ENCODE peak calls at places on chromosomes 5 and 9, in four cellular contexts. S is stomach, C is uterus, R is adrenal gland. D is an unnamed sample.
A peak's percentile ranks its signal among the peaks of the same experiment; 100 is the strongest.

GRCh38 chr5:171581756-171582155 is 162.3 kb downstream of the FGF18 start:
- DNase-seq in S (no peak), C (no peak), R (no peak), D (no peak)

GRCh38 chr9:87382902-87383301 is 114.8 kb upstream of the DAPK1 start:
- DNase-seq in S (no peak), C (no peak), R (peak; percentile 54), D (no peak)

GRCh38 chr9:103397868-103398600 is 402.9 kb downstream of the CYLC2 start:
- DNase-seq in S (peak; percentile 27), C (no peak), R (peak; percentile 80), D (no peak)

GRCh38 chr5:115624994-115625393 is 842 bp downstream of the TMED7 start:
- DNase-seq in S (no peak), C (no peak), R (no peak), D (no peak)

GRCh38 chr5:166347051-166347450 is 1944.4 kb upstream of the WWC1 start:
- DNase-seq in S (no peak), C (no peak), R (no peak), D (no peak)

GRCh38 chr9:5178126-5178805 is 7.2 kb downstream of the INSL6 start:
- DNase-seq in S (no peak), C (no peak), R (no peak), D (no peak)

GRCh38 chr5:94707359-94707758 is 88.9 kb downstream of the SLF1 start:
- DNase-seq in S (no peak), C (no peak), R (no peak), D (no peak)

GRCh38 chr9:86488794-86489193 is 134.6 kb upstream of the TUT7 start:
- DNase-seq in S (no peak), C (no peak), R (no peak), D (no peak)

GRCh38 chr5:149745-150450 is 41.4 kb upstream of the LRRC14B start:
- DNase-seq in S (no peak), C (no peak), R (no peak), D (no peak)

GRCh38 chr5:58198330-58198729 is 261.6 kb downstream of the PLK2 start:
- DNase-seq in S (no peak), C (no peak), R (no peak), D (no peak)

GRCh38 chr9:130183133-130183762 is 11.0 kb downstream of the NCS1 start:
- DNase-seq in S (no peak), C (peak; percentile 44), R (peak; percentile 83), D (no peak)

GRCh38 chr9:70987986-70988385 is 133.4 kb downstream of the TRPM3 start:
- DNase-seq in S (no peak), C (no peak), R (no peak), D (no peak)

GRCh38 chr9:112032733-112033132 is 136.1 kb downstream of the UGCG start:
- DNase-seq in S (no peak), C (no peak), R (no peak), D (no peak)

GRCh38 chr5:142280066-142281011 is 44.5 kb downstream of the SPRY4 start:
- DNase-seq in S (no peak), C (peak; percentile 35), R (peak; percentile 88), D (no peak)

GRCh38 chr5:73031839-73032238 is 76.0 kb downstream of the FCHO2 start:
- DNase-seq in S (peak; percentile 30), C (no peak), R (no peak), D (no peak)

GRCh38 chr5:180353226-180353962 is at the start of gene GFPT2:
- DNase-seq in S (peak; percentile 71), C (peak; percentile 92), R (peak; percentile 84), D (peak; percentile 93)

GRCh38 chr9:106639873-106640568 is 222.9 kb upstream of the ZNF462 start:
- DNase-seq in S (no peak), C (no peak), R (no peak), D (no peak)

GRCh38 chr5:151795426-151795825 is 23.7 kb downstream of the G3BP1 start:
- DNase-seq in S (no peak), C (no peak), R (no peak), D (no peak)

GRCh38 chr9:36928670-36929349 is 105.3 kb downstream of the PAX5 start:
- DNase-seq in S (no peak), C (no peak), R (no peak), D (no peak)

GRCh38 chr9:37730256-37730655 is 23.3 kb upstream of the TRMT10B start:
- DNase-seq in S (no peak), C (no peak), R (no peak), D (no peak)

GRCh38 chr5:79858097-79858723 is 132.9 kb downstream of the MTX3 start:
- DNase-seq in S (peak; percentile 81), C (peak; percentile 80), R (peak; percentile 88), D (peak; percentile 84)

GRCh38 chr9:110531776-110532175 is 47.8 kb downstream of the SVEP1 start:
- DNase-seq in S (no peak), C (no peak), R (no peak), D (no peak)

GRCh38 chr5:172699999-172700685 is 59.1 kb downstream of the NEURL1B start:
- DNase-seq in S (no peak), C (no peak), R (no peak), D (peak; percentile 64)

GRCh38 chr5:172695431-172696054 is 54.5 kb downstream of the NEURL1B start:
- DNase-seq in S (no peak), C (no peak), R (no peak), D (peak; percentile 70)

GRCh38 chr5:172699423-172699822 is 58.4 kb downstream of the NEURL1B start:
- DNase-seq in S (no peak), C (no peak), R (no peak), D (no peak)

GRCh38 chr5:172696171-172696849 is 55.2 kb downstream of the NEURL1B start:
- DNase-seq in S (no peak), C (peak; percentile 72), R (no peak), D (no peak)

GRCh38 chr5:172697123-172698121 is 56.4 kb downstream of the NEURL1B start:
- DNase-seq in S (peak; percentile 93), C (peak; percentile 90), R (peak; percentile 96), D (peak; percentile 95)
- TF ChIP-seq POLR2A in S (no peak), C (peak; percentile 43), R (peak; percentile 52), D (peak; percentile 32)

DNA sequence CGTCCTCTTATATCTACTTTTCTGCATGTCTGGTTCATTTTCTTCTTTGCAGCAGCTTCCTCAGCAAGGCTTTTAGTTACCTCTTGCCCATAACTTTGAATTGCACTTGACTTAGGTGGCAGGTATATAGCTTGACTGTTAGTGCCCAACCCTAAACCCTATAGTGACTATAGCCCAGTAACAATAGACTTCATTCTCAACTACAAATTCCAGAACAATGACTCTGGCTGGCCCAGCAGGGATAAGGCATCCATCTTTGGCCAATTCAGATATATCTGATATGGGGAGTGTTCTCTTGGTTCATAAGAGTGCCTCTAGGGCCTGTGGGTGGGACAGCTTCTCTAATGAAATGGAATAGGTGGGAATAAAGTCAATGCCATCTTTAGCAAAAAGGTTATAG is 246.2 kb downstream of the DMRT2 start:
- DNase-seq in S (no peak), C (no peak), R (no peak), D (no peak)
- TF ChIP-seq CTCF in S (no peak), C (no peak), R (no peak), D (no peak)

GRCh38 chr9:68898781-68899439 is 115.0 kb downstream of the PRKACG start:
- DNase-seq in S (no peak), C (no peak), R (no peak), D (no peak)
- TF ChIP-seq POLR2A in S (no peak), C (no peak), R (no peak), D (no peak)

DNA sequence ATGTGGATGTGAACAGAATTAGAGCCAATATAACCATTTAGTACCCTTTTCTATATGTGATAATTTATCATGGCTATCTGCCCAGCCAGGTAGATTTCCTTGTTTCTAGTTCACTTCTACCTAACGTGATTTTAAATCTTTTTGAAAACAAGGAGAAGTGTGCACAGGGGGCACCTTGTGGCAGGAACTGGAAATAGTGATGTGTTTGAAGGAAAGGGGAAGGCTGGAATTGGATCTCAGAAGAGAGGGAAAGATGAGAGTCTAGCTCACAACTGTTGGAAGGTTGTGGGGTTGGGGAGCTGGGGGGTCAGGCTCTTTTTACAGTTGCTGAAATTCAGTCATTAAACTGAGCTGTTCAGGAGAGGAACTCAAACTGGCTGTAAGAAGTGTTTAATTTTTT is 219.5 kb downstream of the KCTD16 start:
- DNase-seq in S (peak; percentile 26), C (no peak), R (no peak), D (no peak)
- TF ChIP-seq CTCF in S (no peak), C (no peak), R (no peak), D (no peak)

GRCh38 chr9:97755618-97756267 is 58.6 kb upstream of the XPA start:
- DNase-seq in S (no peak), C (no peak), R (no peak), D (no peak)
- TF ChIP-seq POLR2A in S (no peak), C (no peak), R (no peak), D (no peak)

GRCh38 chr9:137721899-137722298 is 103.1 kb downstream of the EHMT1 start:
- DNase-seq in S (no peak), C (no peak), R (no peak), D (no peak)
- TF ChIP-seq CTCF in S (no peak), C (no peak), R (peak; percentile 29), D (no peak)